ENCODE peak calls at places on chromosomes 2 and 18, in seven cellular contexts. Y is tibial artery; U is fibroblast of mammary gland; R is stimulated activated CD8-positive, alpha-beta memory T cell treated with anti-CD3 and anti-CD28 coated beads, Interleukin-2, amount 100 ng/mL, for 1 hour; W is KBM-7; C is GM20000; M is HuH-7.5. G is an unnamed sample.

GRCh38 chr2:240933966-240934700 is 28.0 kb downstream of the CROCC2 start:
- DNase-seq in U (no peak), W (no peak), M (no peak), C (no peak), R (no peak), Y (peak), G (no peak)

GRCh38 chr2:172571245-172571644 is 15.4 kb downstream of the PDK1 start:
- DNase-seq in C (no peak), R (no peak), Y (no peak), M (no peak), W (no peak), U (no peak), G (no peak)

GRCh38 chr2:240310645-240311044 is 124.8 kb upstream of the GPC1 start:
- DNase-seq in C (no peak), M (no peak), Y (peak), W (no peak), R (no peak), U (no peak), G (no peak)

GRCh38 chr2:231362785-231363184 is 32.7 kb upstream of the B3GNT7 start:
- DNase-seq in U (no peak), W (no peak), R (no peak), Y (peak), M (no peak), C (peak), G (no peak)

GRCh38 chr2:38465789-38466127 is 88.7 kb upstream of the ATL2 start:
- DNase-seq in R (no peak), U (peak), C (peak), M (peak), W (peak), Y (peak), G (no peak)

GRCh38 chr2:124699001-124699565 is 674.0 kb downstream of the CNTNAP5 start:
- DNase-seq in M (no peak), W (no peak), C (no peak), U (no peak), R (no peak), Y (no peak), G (no peak)

GRCh38 chr2:10204326-10205200 is 82.0 kb downstream of the RRM2 start:
- DNase-seq in U (no peak), R (no peak), C (no peak), Y (no peak), M (no peak), W (no peak), G (no peak)

GRCh38 chr18:48675330-48675761 is 136.5 kb downstream of the CTIF start:
- DNase-seq in U (peak), R (peak), M (peak), W (peak), C (peak), Y (peak), G (no peak)

GRCh38 chr2:97712693-97713295 is 582 bp upstream of the ZAP70 start:
- DNase-seq in M (no peak), C (peak), R (no peak), W (no peak), Y (peak), U (no peak), G (no peak)

GRCh38 chr2:21039080-21039556 is 4.8 kb downstream of the APOB start:
- DNase-seq in C (no peak), W (no peak), U (no peak), M (no peak), R (no peak), Y (no peak), G (no peak)

GRCh38 chr2:239298126-239298804 is 102.6 kb downstream of the HDAC4 start:
- DNase-seq in W (peak), R (peak), Y (peak), M (no peak), U (no peak), C (no peak), G (no peak)

GRCh38 chr18:44229693-44230108 is 451.0 kb upstream of the SETBP1 start:
- DNase-seq in Y (peak), M (no peak), R (no peak), C (no peak), W (no peak), U (peak), G (no peak)